ENCODE peak calls at places on chromosomes 6 and 20, in seven cellular contexts. J is right lobe of liver, R is heart left ventricle, V is body of pancreas, C is HCT116, H is RWPE1, Y is tibial artery. A is an unnamed sample.

GRCh38 chr6:148339766-148340165 is 2.9 kb upstream of the SASH1 start:
- DNase-seq in J (no peak), R (no peak), V (no peak), C (no peak), H (no peak), Y (no peak), A (no peak)

GRCh38 chr6:150934380-150934779 is 68.9 kb downstream of the MTHFD1L start:
- DNase-seq in J (no peak), R (no peak), V (no peak), C (no peak), H (no peak), Y (no peak), A (no peak)

GRCh38 chr6:113449051-113449450 is 408.1 kb upstream of the MARCKS start:
- DNase-seq in J (no peak), R (no peak), V (no peak), C (peak), H (peak), Y (no peak), A (no peak)

GRCh38 chr6:79045966-79046365 is 32.1 kb downstream of the PHIP start:
- DNase-seq in J (no peak), R (no peak), V (no peak), C (no peak), H (no peak), Y (no peak), A (no peak)

GRCh38 chr20:53609501-53610445 is 16.1 kb upstream of the ZNF217 start:
- DNase-seq in J (peak), R (peak), V (no peak), C (no peak), H (no peak), Y (peak), A (no peak)

GRCh38 chr6:159416891-159417540 is 247.8 kb downstream of the FNDC1 start:
- DNase-seq in J (no peak), R (no peak), V (no peak), C (no peak), H (no peak), Y (no peak), A (no peak)

GRCh38 chr6:16069222-16069621 is 59.7 kb upstream of the MYLIP start:
- DNase-seq in J (no peak), R (no peak), V (no peak), C (no peak), H (no peak), Y (no peak), A (no peak)

GRCh38 chr20:64006490-64006889 is 25.6 kb downstream of the PRPF6 start:
- DNase-seq in J (no peak), R (no peak), V (no peak), C (no peak), H (no peak), Y (no peak), A (no peak)

GRCh38 chr6:123604067-123604466 is 32.7 kb downstream of the TRDN start:
- DNase-seq in J (no peak), R (no peak), V (no peak), C (no peak), H (no peak), Y (no peak), A (no peak)

GRCh38 chr6:135875446-135875845 is 23.9 kb downstream of the PDE7B start:
- DNase-seq in J (no peak), R (no peak), V (no peak), C (no peak), H (no peak), Y (no peak), A (no peak)

GRCh38 chr20:53901697-53902096 is 168.7 kb downstream of the BCAS1 start:
- DNase-seq in J (no peak), R (no peak), V (no peak), C (no peak), H (no peak), Y (no peak), A (no peak)

GRCh38 chr6:40419377-40419776 is 167.8 kb downstream of the LRFN2 start:
- DNase-seq in J (peak), R (no peak), V (no peak), C (no peak), H (peak), Y (no peak), A (no peak)

GRCh38 chr6:159754959-159755914 is 6.6 kb upstream of the ACAT2 start:
- DNase-seq in J (no peak), R (no peak), V (no peak), C (no peak), H (no peak), Y (no peak), A (no peak)

GRCh38 chr20:38132910-38133501 is 32.1 kb downstream of the TGM2 start:
- DNase-seq in J (no peak), R (no peak), V (no peak), C (no peak), H (no peak), Y (no peak), A (no peak)

GRCh38 chr6:136085370-136086115 is 164.6 kb downstream of the MTFR2 start:
- DNase-seq in J (no peak), R (no peak), V (no peak), C (no peak), H (no peak), Y (no peak), A (no peak)

GRCh38 chr6:134170844-134171243 is 118.4 kb upstream of the SLC2A12 start:
- DNase-seq in J (no peak), R (no peak), V (no peak), C (no peak), H (no peak), Y (no peak), A (no peak)

GRCh38 chr6:159931112-159931511 is 37.8 kb upstream of the IGF2R start:
- DNase-seq in J (no peak), R (no peak), V (no peak), C (no peak), H (no peak), Y (no peak), A (no peak)

DNA sequence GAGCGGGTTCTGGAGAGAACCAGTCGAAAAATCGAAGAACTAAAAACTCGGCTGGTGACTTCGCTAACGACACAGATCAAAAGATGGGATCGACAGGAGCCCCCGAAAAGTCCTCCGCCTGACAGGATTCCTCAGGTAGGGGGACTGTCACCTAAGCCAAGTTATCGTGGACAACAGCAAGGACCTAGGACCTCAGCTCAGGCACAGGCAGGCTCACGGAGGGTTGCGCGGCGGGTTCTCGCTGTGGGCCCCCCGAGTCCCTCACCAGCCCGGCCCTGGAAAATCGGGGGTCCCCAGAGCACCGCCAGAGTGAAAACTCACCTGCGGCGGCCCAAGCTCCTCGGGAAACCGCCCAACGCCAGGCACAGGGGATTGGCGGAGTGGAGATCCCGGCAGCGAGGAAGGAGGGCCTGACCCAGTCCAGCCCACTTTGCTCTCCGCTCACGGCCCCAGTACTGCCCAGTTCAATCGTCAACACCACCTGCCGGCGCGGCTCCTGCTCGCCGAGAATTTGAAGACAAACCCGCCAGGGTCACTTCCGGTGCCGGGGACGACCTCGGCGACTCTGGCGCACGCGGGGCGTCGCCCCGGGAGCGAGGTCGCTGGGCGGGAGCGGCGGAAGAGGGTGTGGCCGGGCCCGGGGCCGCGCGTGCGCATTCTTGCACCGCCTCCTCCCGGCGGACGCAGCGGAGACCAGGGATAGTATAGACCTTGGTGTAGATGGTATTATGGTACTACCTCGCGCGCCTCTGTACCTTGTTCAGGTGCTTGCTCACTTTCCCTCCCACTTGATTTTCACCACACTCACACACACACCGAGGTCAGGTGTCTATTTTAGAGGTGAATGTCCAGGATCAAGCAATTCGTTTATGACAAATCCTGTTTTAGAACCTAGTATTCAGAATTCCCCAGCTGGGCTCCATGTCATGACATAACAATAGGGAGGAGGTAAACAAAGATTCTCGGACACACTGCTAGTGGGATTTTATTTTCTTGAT is at the start of gene KATNA1:
- DNase-seq in J (peak), R (peak), V (peak), C (peak), H (peak), Y (peak), A (peak)
- H3K27ac ChIP-seq in J (peak), R (peak), V (peak), C (peak), H (peak), Y (peak), A (peak)

DNA sequence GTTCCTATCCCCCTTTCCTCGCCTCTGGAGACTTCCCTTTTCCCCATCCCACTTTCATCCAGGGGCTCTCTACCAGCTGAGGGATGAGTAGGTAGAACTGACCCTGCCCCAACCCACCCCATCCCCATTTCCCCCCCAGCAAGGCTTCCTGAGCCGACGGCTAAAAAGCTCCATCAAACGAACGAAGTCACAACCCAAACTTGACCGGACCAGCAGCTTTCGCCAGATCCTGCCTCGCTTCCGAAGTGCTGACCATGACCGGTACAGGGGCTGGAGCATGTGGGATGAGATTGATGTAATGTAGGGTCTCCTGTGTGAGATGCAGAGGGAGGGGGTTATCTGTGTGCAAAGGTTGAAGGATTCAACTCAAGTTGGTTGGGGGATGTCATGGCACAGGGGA is 12.7 kb downstream of the SYNGAP1 start:
- DNase-seq in J (no peak), R (no peak), V (no peak), C (no peak), H (no peak), Y (no peak), A (no peak)
- H3K27ac ChIP-seq in J (no peak), R (peak), V (no peak), C (no peak), H (peak), Y (peak), A (no peak)

DNA sequence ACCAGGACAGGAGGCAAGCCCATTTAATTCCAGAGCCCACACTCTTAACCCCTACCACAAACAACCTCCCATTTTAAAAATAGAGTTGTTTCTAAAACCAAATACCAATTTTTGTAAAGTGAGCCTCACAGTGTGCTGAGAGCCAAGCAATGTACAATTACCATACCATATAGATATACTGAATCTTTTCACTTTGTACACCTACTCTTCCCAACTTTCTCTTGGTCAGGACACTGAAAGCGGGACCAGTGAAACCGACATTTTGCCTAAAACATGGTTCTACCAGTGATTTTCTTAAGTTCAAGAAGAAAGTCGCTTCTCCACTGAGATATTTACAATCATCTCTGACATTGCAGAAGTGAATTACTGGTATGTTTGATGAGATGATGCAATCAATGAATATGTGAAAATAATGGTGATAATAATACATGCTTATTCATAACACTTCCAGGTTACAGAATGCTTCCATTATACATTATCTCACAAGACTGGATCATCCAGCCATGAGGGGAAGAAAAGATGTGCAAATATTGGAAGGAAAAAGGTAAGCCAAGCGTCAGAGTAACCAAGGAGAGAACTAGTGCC is 74.1 kb downstream of the HIVEP2 start:
- DNase-seq in J (no peak), R (no peak), V (no peak), C (no peak), H (no peak), Y (no peak), A (no peak)
- H3K27ac ChIP-seq in J (no peak), R (no peak), V (no peak), C (no peak), H (no peak), Y (no peak), A (peak)

DNA sequence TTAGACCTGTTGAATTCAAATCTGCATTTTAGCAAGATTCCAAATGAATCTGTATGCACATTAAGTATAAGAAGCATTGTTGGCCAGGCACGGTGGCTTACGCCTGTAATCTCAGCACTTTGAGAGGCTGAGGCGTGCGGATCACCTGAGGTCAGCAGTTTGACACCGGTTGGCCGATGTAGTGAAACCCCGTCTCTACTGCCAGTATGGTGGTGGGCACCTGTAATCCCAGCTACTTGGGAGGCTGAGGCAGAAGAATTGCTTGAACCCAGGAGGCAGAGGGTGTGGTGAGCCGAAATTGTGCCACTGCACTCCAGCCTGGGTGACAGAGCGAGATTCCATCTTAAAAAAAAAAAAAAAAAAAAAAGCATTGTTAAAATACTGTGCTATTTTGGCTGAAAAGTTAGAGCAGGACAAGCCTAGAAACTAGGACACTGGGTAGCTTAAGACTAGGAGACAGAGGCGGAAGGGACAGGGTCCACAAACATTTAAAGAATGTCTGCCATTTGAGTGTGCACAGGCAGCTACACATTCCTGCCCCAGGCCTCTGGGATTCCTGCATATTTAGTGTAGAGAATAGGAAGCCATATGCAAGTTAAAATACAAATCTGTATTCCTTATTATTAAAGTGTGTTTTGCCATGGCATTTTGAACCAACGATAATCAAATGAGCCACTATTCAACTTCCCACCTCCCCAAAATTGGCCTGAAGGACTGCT is 45.1 kb upstream of the EEF1A1 start:
- DNase-seq in J (no peak), R (no peak), V (no peak), C (no peak), H (no peak), Y (no peak), A (no peak)
- H3K27ac ChIP-seq in J (peak), R (no peak), V (no peak), C (no peak), H (no peak), Y (no peak), A (no peak)